ENCODE peak calls at places on chromosomes 1 and 21, in seven cellular contexts. K is NT2/D1, B is thoracic aorta, F is neural progenitor cell, W is transverse colon, G is esophagus squamous epithelium, R is fibroblast of lung. V is an unnamed sample. For H3K36me3 and H3K27me3, the result is how much of the 10 kb centered on the place peaks cover.

GRCh38 chr1:224541072-224541790 is 74.9 kb upstream of the CNIH3 start:
- DNase-seq in R (peak), G (no peak), W (no peak), K (no peak), B (no peak), F (no peak), V (no peak)

GRCh38 chr21:35829014-35829525 is 231.3 kb downstream of the SETD4 start:
- DNase-seq in B (no peak), F (no peak), K (no peak), G (no peak), R (no peak), W (no peak), V (no peak)

GRCh38 chr1:175757381-175758015 is 14.1 kb upstream of the TNR start:
- DNase-seq in G (no peak), K (peak), F (peak), R (no peak), W (peak), B (no peak), V (peak)

GRCh38 chr1:9443913-9444445 is 95.3 kb upstream of the SLC25A33 start:
- DNase-seq in F (no peak), K (no peak), R (peak), W (no peak), G (no peak), B (no peak), V (no peak)

GRCh38 chr1:62228883-62229187 is 34.2 kb downstream of the L1TD1 start:
- DNase-seq in G (no peak), W (no peak), R (no peak), B (no peak), F (no peak), K (no peak), V (no peak)

GRCh38 chr1:107093385-107093784 is 36.9 kb downstream of the PRMT6 start:
- DNase-seq in R (no peak), K (no peak), F (no peak), W (no peak), G (no peak), B (no peak), V (no peak)

GRCh38 chr1:151655362-151655761 is 43.5 kb downstream of the SNX27 start:
- DNase-seq in B (no peak), K (no peak), F (no peak), R (peak), G (no peak), W (no peak), V (no peak)

GRCh38 chr1:70499695-70500094 is 88.6 kb downstream of the CTH start:
- DNase-seq in G (no peak), K (no peak), B (no peak), R (no peak), F (no peak), W (no peak), V (no peak)

GRCh38 chr1:44903261-44903660 is 60.2 kb upstream of the PTCH2 start:
- DNase-seq in B (peak), F (no peak), G (no peak), R (no peak), W (no peak), K (no peak), V (no peak)

GRCh38 chr1:145771056-145771455 is 51.8 kb downstream of the CD160 start:
- DNase-seq in W (no peak), K (no peak), B (no peak), F (no peak), R (no peak), G (no peak), V (no peak)

GRCh38 chr1:38589036-38589435 is 270.5 kb downstream of the RRAGC start:
- DNase-seq in G (no peak), F (no peak), R (peak), B (no peak), K (no peak), W (no peak), V (peak)

GRCh38 chr1:203511513-203511912 is 17.6 kb downstream of the OPTC start:
- DNase-seq in W (no peak), R (no peak), G (no peak), B (no peak), F (no peak), K (no peak), V (no peak)

GRCh38 chr1:27959792-27960603 is at the start of gene XKR8:
- DNase-seq in K (peak), B (no peak), G (peak), R (peak), F (peak), W (peak), V (peak)

GRCh38 chr21:46060596-46061061 is 37.3 kb upstream of the COL6A2 start:
- DNase-seq in W (peak), F (no peak), K (no peak), B (peak), G (no peak), R (peak), V (peak)

GRCh38 chr21:29064850-29065481 is 8.5 kb downstream of the CCT8 start:
- DNase-seq in W (no peak), F (no peak), B (no peak), G (no peak), R (no peak), K (no peak), V (no peak)
- H3K36me3 ChIP-seq in W (half or more), F (half or more), B (half or more), G (half or more), R (under half), K (half or more), V (half or more)

DNA sequence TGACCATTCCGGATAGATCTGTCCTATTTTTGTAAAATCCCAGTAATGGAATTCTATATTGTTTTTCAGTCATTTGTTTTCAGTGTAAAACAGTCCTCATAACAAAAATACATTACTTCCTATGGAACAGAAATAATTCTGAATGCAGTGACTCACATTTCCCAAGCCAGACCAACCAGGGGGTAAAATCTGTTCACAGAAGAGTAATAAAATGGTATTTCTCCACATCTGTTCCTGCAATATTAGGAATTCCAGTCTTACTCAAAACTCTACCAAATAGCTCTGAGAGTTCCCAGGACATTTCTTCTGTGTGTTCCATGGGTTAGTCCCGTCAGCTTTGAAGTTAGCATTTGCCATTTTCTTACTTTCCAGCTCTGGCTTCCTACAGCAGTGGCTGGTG is 2.6 kb upstream of the DDR2 start:
- DNase-seq in F (no peak), G (no peak), R (peak), B (no peak), K (no peak), W (no peak), V (no peak)
- H3K4me3 ChIP-seq in F (no peak), G (no peak), R (no peak), B (no peak), K (no peak), W (no peak), V (no peak)

DNA sequence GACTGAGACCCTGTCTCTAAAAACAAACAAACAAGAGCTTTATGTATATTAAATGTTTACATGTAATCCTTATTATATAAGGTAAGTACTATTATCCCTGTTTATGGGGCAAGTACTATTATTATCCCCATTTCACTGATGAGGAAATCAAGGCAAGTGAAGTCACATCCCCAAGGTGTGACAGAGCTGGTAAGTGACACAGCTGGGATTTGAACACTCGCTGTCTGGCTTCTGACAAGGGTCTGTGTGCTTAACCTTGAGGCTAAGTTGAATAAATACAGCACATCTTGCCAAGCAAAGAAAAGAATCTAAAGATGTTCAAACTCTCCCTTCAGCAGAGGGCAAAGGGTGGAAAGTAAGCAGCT is 167.9 kb upstream of the IRF2BP2 start:
- DNase-seq in W (no peak), G (no peak), R (no peak), F (no peak), K (no peak), B (no peak), V (no peak)
- H3K27me3 ChIP-seq in W (under half), G (half or more), R (under half), F (under half), K (under half), B (under half), V (under half)

DNA sequence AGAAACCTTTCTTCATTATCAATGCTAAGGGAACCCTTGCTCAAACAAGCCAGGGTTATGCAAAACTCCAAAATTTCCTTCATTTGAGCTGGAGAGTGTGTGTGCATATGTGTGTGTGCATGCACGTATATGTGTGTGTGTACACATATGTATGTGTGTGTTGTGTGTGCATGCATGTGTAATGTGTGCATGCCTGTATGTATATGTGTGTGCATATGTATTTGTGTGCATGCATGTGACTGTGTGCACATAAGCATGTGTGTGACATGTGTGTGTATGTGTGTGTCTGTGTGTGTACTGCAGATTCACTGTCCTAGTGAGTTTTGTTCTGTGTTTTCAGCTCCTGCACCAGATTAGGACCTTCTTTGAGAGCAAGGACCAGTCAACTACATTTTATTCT is 28.2 kb downstream of the PAX7 start:
- DNase-seq in W (no peak), F (no peak), G (no peak), R (no peak), B (no peak), K (no peak), V (no peak)
- H3K36me3 ChIP-seq in W (under half), F (under half), G (under half), R (under half), B (under half), K (under half), V (under half)

GRCh38 chr1:174352883-174353608 is 94.7 kb upstream of the GPR52 start:
- DNase-seq in G (no peak), R (no peak), F (no peak), B (no peak), W (no peak), K (no peak), V (no peak)
- H3K4me3 ChIP-seq in G (no peak), R (no peak), F (no peak), B (no peak), W (no peak), K (no peak), V (no peak)

DNA sequence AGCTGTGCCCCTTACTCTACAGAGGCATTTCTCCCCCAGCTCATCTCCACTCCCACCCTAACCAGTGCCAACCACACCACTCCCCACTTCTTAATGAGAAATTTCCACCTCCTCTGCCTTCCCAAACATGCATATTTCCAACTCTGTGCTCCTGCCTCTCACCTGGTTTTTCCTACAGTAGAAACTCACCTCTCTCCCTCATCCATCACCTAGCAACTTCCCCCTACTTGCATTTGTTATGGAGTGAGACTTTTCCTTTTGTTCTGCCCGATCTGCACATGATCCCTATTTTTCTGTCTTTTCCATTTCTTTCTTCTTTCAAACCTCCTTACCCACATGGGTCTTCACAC is 11.9 kb downstream of the RGS8 start:
- DNase-seq in B (no peak), G (no peak), R (no peak), K (no peak), W (no peak), F (no peak), V (no peak)
- H3K27me3 ChIP-seq in B (under half), G (under half), R (under half), K (under half), W (under half), F (under half), V (under half)

V was measured in MG63.